ENCODE peak calls at places on chromosomes 2 and 18, in four cellular contexts. J is activated CD8-positive, alpha-beta memory T cell treated with anti-CD3 and anti-CD28 coated beads for 4 hours; N is activated naive CD4-positive, alpha-beta T cell; T is AG04450. A is an unnamed sample.

GRCh38 chr2:164257794-164258193 is 363.5 kb downstream of the GRB14 start:
- DNase-seq in T (no peak), N (no peak), J (no peak), A (no peak)

GRCh38 chr2:142188562-142188961 is 57.7 kb upstream of the LRP1B start:
- DNase-seq in J (no peak), T (no peak), N (no peak), A (no peak)

GRCh38 chr2:167134381-167135072 is 246.2 kb downstream of the XIRP2 start:
- DNase-seq in T (peak), N (no peak), J (no peak), A (peak)

GRCh38 chr2:74045454-74045853 is 60.7 kb downstream of the TET3 start:
- DNase-seq in T (no peak), N (no peak), J (no peak), A (no peak)

GRCh38 chr2:85584354-85584856 is at the start of gene VAMP5:
- DNase-seq in N (no peak), T (no peak), J (no peak), A (no peak)

GRCh38 chr18:27239669-27240068 is 54.6 kb upstream of the CHST9 start:
- DNase-seq in N (no peak), J (no peak), T (no peak), A (no peak)

GRCh38 chr2:23651187-23651983 is 266.4 kb downstream of the KLHL29 start:
- DNase-seq in T (peak), J (no peak), N (no peak), A (no peak)

GRCh38 chr18:54957987-54958386 is 1.3 kb downstream of the CCDC68 start:
- DNase-seq in T (no peak), J (no peak), N (no peak), A (no peak)

GRCh38 chr2:12320027-12320734 is 396.6 kb upstream of the TRIB2 start:
- DNase-seq in N (no peak), T (no peak), J (no peak), A (no peak)

GRCh38 chr18:7980661-7981060 is 413.5 kb downstream of the PTPRM start:
- DNase-seq in T (no peak), N (no peak), J (no peak), A (no peak)

GRCh38 chr18:21903688-21904087 is 163.1 kb downstream of the MIB1 start:
- DNase-seq in J (no peak), N (no peak), T (no peak), A (no peak)

GRCh38 chr2:120320318-120320851 is 25.6 kb upstream of the INHBB start:
- DNase-seq in J (no peak), T (peak), N (no peak), A (no peak)

GRCh38 chr18:77173274-77174030 is 40.9 kb upstream of the MBP start:
- DNase-seq in J (no peak), N (no peak), T (no peak), A (no peak)

GRCh38 chr18:72697706-72698105 is 153.6 kb upstream of the CBLN2 start:
- DNase-seq in J (no peak), T (no peak), N (no peak), A (no peak)